ENCODE peak calls at places on chromosomes 4 and X, in six cellular contexts. Q is transverse colon, U is HCT116, P is prostate gland, K is testis, N is tibial nerve. C is an unnamed sample. For H3K36me3, the result is how much of the 10 kb centered on the place peaks cover.

GRCh38 chr4:78629991-78630541 is 78.5 kb downstream of the ANXA3 start:
- DNase-seq in P (no peak), U (no peak), Q (peak), K (peak), N (no peak), C (no peak)

GRCh38 chr4:32752962-32753361 is 2032.8 kb downstream of the PCDH7 start:
- DNase-seq in U (no peak), Q (no peak), N (no peak), K (no peak), P (no peak), C (no peak)

GRCh38 chr4:6199344-6199921 is 916 bp downstream of the JAKMIP1 start:
- DNase-seq in U (no peak), N (no peak), P (no peak), Q (no peak), K (no peak), C (no peak)

GRCh38 chr4:70577220-70577927 is 14.7 kb upstream of the AMBN start:
- DNase-seq in Q (no peak), P (no peak), U (no peak), K (no peak), N (no peak), C (no peak)

GRCh38 chr4:150949943-150950342 is 65.1 kb downstream of the LRBA start:
- DNase-seq in N (no peak), K (no peak), Q (no peak), U (no peak), P (no peak), C (no peak)

GRCh38 chr4:76308548-76308947 is 2.0 kb downstream of the STBD1 start:
- DNase-seq in U (no peak), Q (no peak), N (no peak), K (no peak), P (no peak), C (no peak)

GRCh38 chrX:51922561-51922960 is 29.1 kb downstream of the MAGED1 start:
- DNase-seq in K (no peak), P (no peak), Q (no peak), N (no peak), U (no peak), C (no peak)

GRCh38 chr4:184000457-184001395 is 95.6 kb downstream of the STOX2 start:
- DNase-seq in Q (no peak), K (no peak), U (no peak), P (no peak), N (no peak), C (no peak)

GRCh38 chr4:90445380-90445779 is 318.2 kb downstream of the CCSER1 start:
- DNase-seq in N (no peak), P (no peak), K (no peak), U (no peak), Q (no peak), C (no peak)

GRCh38 chr4:171846893-171847292 is 33.7 kb downstream of the GALNTL6 start:
- DNase-seq in K (no peak), U (no peak), P (no peak), N (no peak), Q (no peak), C (no peak)

GRCh38 chrX:20591246-20591645 is 324.5 kb upstream of the RPS6KA3 start:
- DNase-seq in N (no peak), Q (no peak), U (no peak), K (no peak), P (no peak), C (no peak)

GRCh38 chrX:29941292-29941691 is 274.1 kb upstream of the MAGEB2 start:
- DNase-seq in P (no peak), K (no peak), Q (no peak), N (no peak), U (no peak), C (no peak)

GRCh38 chr4:111649308-111649707 is 495.9 kb upstream of the FAM241A start:
- DNase-seq in N (no peak), K (no peak), U (no peak), Q (no peak), P (no peak), C (no peak)

GRCh38 chrX:32408389-32408788 is 803.0 kb downstream of the DMD start:
- DNase-seq in U (no peak), Q (no peak), P (no peak), N (no peak), K (no peak), C (no peak)

GRCh38 chr4:57102050-57102564 is 8.1 kb downstream of the IGFBP7 start:
- DNase-seq in Q (peak), K (peak), U (no peak), N (peak), P (no peak), C (peak)

GRCh38 chrX:26215869-26216268 is at the start of gene MAGEB5:
- DNase-seq in N (no peak), U (no peak), P (no peak), K (no peak), Q (no peak), C (no peak)

GRCh38 chr4:166435449-166435848 is 562.4 kb downstream of the TLL1 start:
- DNase-seq in Q (no peak), K (no peak), U (no peak), P (no peak), N (no peak), C (no peak)

GRCh38 chrX:18654873-18655836 is 16.8 kb downstream of the RS1 start:
- DNase-seq in U (no peak), K (no peak), P (peak), N (no peak), Q (no peak), C (no peak)

GRCh38 chr4:56880572-56880971 is 27.1 kb upstream of the REST start:
- DNase-seq in N (no peak), K (no peak), P (no peak), U (no peak), Q (no peak), C (no peak)

GRCh38 chr4:26864904-26865303 is 4.3 kb downstream of the STIM2 start:
- DNase-seq in P (no peak), N (no peak), U (no peak), K (no peak), Q (no peak), C (no peak)

GRCh38 chr4:170388255-170388654 is 298.5 kb upstream of the AADAT start:
- DNase-seq in P (no peak), N (no peak), K (no peak), U (no peak), Q (no peak), C (no peak)

GRCh38 chr4:24645765-24646550 is 61.6 kb upstream of the DHX15 start:
- DNase-seq in K (no peak), N (no peak), U (no peak), P (no peak), Q (no peak), C (no peak)

GRCh38 chr4:169621754-169622481 is 1.5 kb downstream of the CLCN3 start:
- DNase-seq in Q (no peak), P (no peak), N (no peak), K (no peak), U (no peak), C (no peak)

GRCh38 chr4:187304131-187304530 is 580.5 kb upstream of the FAT1 start:
- DNase-seq in U (no peak), N (no peak), K (no peak), P (no peak), Q (no peak), C (no peak)

GRCh38 chr4:48490012-48490679 is at the start of gene ZAR1:
- DNase-seq in K (no peak), Q (no peak), N (no peak), U (no peak), P (no peak), C (no peak)
- H3K4me3 ChIP-seq in K (peak), Q (peak), N (peak), U (no peak), P (peak), C (peak)

DNA sequence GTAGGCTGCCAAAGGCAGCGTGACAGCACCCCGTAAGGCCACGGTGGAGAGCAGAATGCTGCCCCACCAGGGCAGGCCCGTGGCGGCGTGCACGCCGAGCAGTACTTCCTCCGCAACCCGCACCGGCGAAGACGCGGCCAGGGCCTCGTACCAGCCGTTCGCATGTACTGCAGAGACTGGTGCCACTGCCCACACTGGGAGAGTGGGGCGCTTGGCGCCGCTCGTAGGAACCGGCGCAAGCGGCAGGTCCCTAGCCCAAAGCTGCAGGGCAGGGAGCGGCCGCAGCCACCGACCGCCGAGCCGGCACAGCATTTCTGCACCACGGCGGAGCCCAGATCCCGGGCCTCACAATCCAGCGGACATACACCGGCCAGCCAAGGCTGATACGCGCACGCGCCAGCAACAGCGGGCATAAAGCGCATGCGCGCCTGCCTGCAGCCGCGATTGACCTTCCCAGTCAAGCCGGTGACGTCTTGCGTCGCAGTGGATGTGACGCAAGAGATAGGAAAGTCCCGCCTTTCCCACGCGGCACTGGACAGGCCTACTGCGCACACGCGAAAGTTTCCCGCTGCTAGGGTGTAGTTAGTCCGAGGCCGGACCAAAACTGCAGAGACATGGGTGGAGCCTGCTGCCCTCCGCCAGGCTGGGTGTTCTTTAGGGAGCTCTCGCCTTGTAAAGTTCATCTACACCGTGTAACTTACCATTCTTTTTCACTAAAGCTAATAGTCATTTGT is at the start of gene COX18:
- DNase-seq in K (peak), Q (peak), N (peak), U (peak), P (peak), C (peak)
- TF ChIP-seq POLR2A in K (peak), Q (peak), N (peak), U (peak), P (peak), C (peak)

GRCh38 chr4:142961866-142962265 is 115.8 kb upstream of the INPP4B start:
- DNase-seq in U (no peak), Q (no peak), N (peak), K (peak), P (no peak), C (peak)
- H3K36me3 ChIP-seq in U (under half), Q (under half), N (under half), K (under half), P (under half), C (under half)

GRCh38 chr4:73619351-73619750 is 885 bp downstream of the RASSF6 start:
- DNase-seq in Q (no peak), U (no peak), N (no peak), K (no peak), P (no peak), C (no peak)
- H3K4me3 ChIP-seq in Q (peak), U (no peak), N (no peak), K (no peak), P (peak), C (no peak)

GRCh38 chr4:108766058-108766457 is 3.2 kb upstream of the ETNPPL start:
- DNase-seq in U (no peak), N (no peak), K (no peak), P (no peak), Q (no peak), C (no peak)

GRCh38 chr4:108758498-108758897 is 4.4 kb downstream of the ETNPPL start:
- DNase-seq in Q (no peak), U (no peak), P (no peak), N (no peak), K (no peak), C (no peak)

GRCh38 chr4:108762559-108763225 is at the start of gene ETNPPL:
- DNase-seq in P (no peak), K (peak), N (no peak), U (no peak), Q (no peak), C (no peak)

GRCh38 chr4:108763226-108763593 is 357 bp upstream of the ETNPPL start:
- DNase-seq in U (no peak), P (no peak), K (no peak), Q (no peak), N (no peak), C (no peak)

GRCh38 chr4:108763981-108764380 is 1.1 kb upstream of the ETNPPL start:
- DNase-seq in Q (no peak), K (no peak), P (no peak), U (no peak), N (no peak), C (no peak)
- TF ChIP-seq POLR2A in Q (no peak), K (no peak), P (no peak), U (no peak), N (no peak), C (no peak)